ENCODE peak calls at places on chromosomes 16 and 17, in four cellular contexts. One of them, this sample, is unnamed.

GRCh38 chr17:38598536-38598935 is 7.2 kb downstream of the SRCIN1 start:
- DNase-seq in cardiac fibroblast: peak
- DNase-seq in transverse colon: peak
- DNase-seq in bronchial epithelial cell: peak
- DNase-seq in this sample: no peak

GRCh38 chr17:20266806-20267458 is 200.4 kb downstream of the LGALS9B start:
- DNase-seq in transverse colon: no peak
- DNase-seq in cardiac fibroblast: peak
- DNase-seq in bronchial epithelial cell: peak
- DNase-seq in this sample: no peak

GRCh38 chr17:56141046-56141839 is 12.0 kb upstream of the ANKFN1 start:
- DNase-seq in cardiac fibroblast: no peak
- DNase-seq in bronchial epithelial cell: no peak
- DNase-seq in transverse colon: no peak
- DNase-seq in this sample: no peak

GRCh38 chr16:81593481-81593880 is 148.9 kb downstream of the CMIP start:
- DNase-seq in transverse colon: no peak
- DNase-seq in bronchial epithelial cell: peak
- DNase-seq in cardiac fibroblast: no peak
- DNase-seq in this sample: no peak

GRCh38 chr16:72836985-72837384 is 210.9 kb downstream of the ZFHX3 start:
- DNase-seq in cardiac fibroblast: no peak
- DNase-seq in bronchial epithelial cell: no peak
- DNase-seq in transverse colon: no peak
- DNase-seq in this sample: no peak

GRCh38 chr16:20263138-20263855 is 64.0 kb downstream of the GP2 start:
- DNase-seq in cardiac fibroblast: no peak
- DNase-seq in transverse colon: no peak
- DNase-seq in bronchial epithelial cell: no peak
- DNase-seq in this sample: no peak

GRCh38 chr17:67378444-67379250 is 1.6 kb downstream of the PITPNC1 start:
- DNase-seq in bronchial epithelial cell: peak
- DNase-seq in cardiac fibroblast: peak
- DNase-seq in transverse colon: peak
- DNase-seq in this sample: no peak

GRCh38 chr17:39486242-39486641 is 25.0 kb downstream of the CDK12 start:
- DNase-seq in transverse colon: no peak
- DNase-seq in bronchial epithelial cell: peak
- DNase-seq in cardiac fibroblast: no peak
- DNase-seq in this sample: no peak

GRCh38 chr16:361341-361871 is 8.9 kb upstream of the AXIN1 start:
- DNase-seq in bronchial epithelial cell: no peak
- DNase-seq in cardiac fibroblast: no peak
- DNase-seq in transverse colon: no peak
- DNase-seq in this sample: no peak

GRCh38 chr17:34892864-34893263 is 68.4 kb downstream of the CCT6B start:
- DNase-seq in transverse colon: no peak
- DNase-seq in bronchial epithelial cell: no peak
- DNase-seq in cardiac fibroblast: no peak
- DNase-seq in this sample: no peak

GRCh38 chr16:1181715-1182671 is 29.1 kb downstream of the CACNA1H start:
- DNase-seq in transverse colon: peak
- DNase-seq in bronchial epithelial cell: no peak
- DNase-seq in cardiac fibroblast: peak
- DNase-seq in this sample: peak

GRCh38 chr16:10033561-10033960 is 148.7 kb downstream of the GRIN2A start:
- DNase-seq in cardiac fibroblast: no peak
- DNase-seq in transverse colon: no peak
- DNase-seq in bronchial epithelial cell: no peak
- DNase-seq in this sample: no peak

GRCh38 chr16:1301562-1301961 is 7.9 kb upstream of the UBE2I start:
- DNase-seq in transverse colon: no peak
- DNase-seq in bronchial epithelial cell: no peak
- DNase-seq in cardiac fibroblast: no peak
- DNase-seq in this sample: no peak

GRCh38 chr17:50946891-50947843 is 81.0 kb upstream of the TOB1 start:
- DNase-seq in bronchial epithelial cell: no peak
- DNase-seq in cardiac fibroblast: no peak
- DNase-seq in transverse colon: peak
- DNase-seq in this sample: no peak

GRCh38 chr17:65027305-65027704 is 29.2 kb downstream of the GNA13 start:
- DNase-seq in cardiac fibroblast: peak
- DNase-seq in transverse colon: no peak
- DNase-seq in bronchial epithelial cell: peak
- DNase-seq in this sample: no peak

GRCh38 chr16:67987460-67988160 is 7.3 kb upstream of the DPEP3 start:
- DNase-seq in bronchial epithelial cell: peak
- DNase-seq in transverse colon: no peak
- DNase-seq in cardiac fibroblast: peak
- DNase-seq in this sample: no peak
- TF ChIP-seq CTCF in bronchial epithelial cell: no peak
- TF ChIP-seq CTCF in transverse colon: no peak
- TF ChIP-seq CTCF in cardiac fibroblast: no peak
- TF ChIP-seq CTCF in this sample: no peak

GRCh38 chr17:45370949-45371413 is 54.2 kb upstream of the MAP3K14 start:
- DNase-seq in cardiac fibroblast: no peak
- DNase-seq in bronchial epithelial cell: peak
- DNase-seq in transverse colon: no peak
- DNase-seq in this sample: no peak
- TF ChIP-seq CTCF in cardiac fibroblast: no peak
- TF ChIP-seq CTCF in bronchial epithelial cell: no peak
- TF ChIP-seq CTCF in transverse colon: no peak
- TF ChIP-seq CTCF in this sample: no peak

DNA sequence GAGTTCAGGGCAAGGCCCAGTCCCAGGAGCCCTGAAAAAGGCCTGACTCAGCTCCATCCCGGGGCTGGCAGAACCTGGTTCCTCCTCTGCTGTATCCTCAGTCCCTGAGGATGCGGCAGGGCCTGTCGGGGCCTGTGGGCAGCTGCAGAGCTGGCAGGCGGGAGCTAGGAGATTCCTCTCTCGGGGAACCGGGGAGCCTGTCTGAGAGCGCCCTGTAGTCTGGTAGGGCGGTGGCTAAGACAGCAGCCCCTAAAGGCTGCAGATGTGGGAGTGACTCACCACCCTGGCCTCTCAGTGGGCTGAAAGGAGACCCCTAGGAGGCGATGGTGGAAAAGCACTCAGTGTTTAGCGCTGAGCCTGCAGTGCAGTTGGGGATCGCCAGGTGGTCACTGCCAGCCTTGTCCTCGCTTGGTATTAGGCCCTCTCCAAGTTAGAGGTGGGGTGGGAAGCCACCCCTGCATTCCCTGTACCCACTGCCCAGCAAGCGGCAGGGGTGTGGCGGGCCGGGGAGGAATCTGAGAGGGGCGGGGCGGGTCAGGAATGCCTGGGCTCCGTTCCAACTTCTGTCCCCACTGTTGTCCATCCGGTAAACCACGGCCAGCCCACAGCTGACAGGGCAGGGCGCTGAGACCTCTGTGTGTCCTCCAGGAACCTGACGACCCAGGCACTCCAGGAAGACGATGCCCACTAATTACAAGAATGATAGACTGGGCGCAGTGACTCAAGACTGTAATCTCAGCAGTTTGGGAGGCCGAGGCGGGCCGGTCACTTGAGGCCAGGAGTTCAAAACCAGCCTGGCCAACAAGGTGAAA is 29.5 kb upstream of the CDH1 start:
- DNase-seq in transverse colon: peak
- DNase-seq in bronchial epithelial cell: peak
- DNase-seq in cardiac fibroblast: peak
- DNase-seq in this sample: no peak
- TF ChIP-seq CTCF in transverse colon: no peak
- TF ChIP-seq CTCF in bronchial epithelial cell: peak
- TF ChIP-seq CTCF in cardiac fibroblast: peak
- TF ChIP-seq CTCF in this sample: no peak

GRCh38 chr17:16462070-16462864 is 29.7 kb downstream of the LRRC75A start:
- DNase-seq in bronchial epithelial cell: no peak
- DNase-seq in transverse colon: no peak
- DNase-seq in cardiac fibroblast: no peak
- DNase-seq in this sample: no peak

GRCh38 chr17:16464001-16464640 is 27.9 kb downstream of the LRRC75A start:
- DNase-seq in cardiac fibroblast: no peak
- DNase-seq in transverse colon: no peak
- DNase-seq in bronchial epithelial cell: no peak
- DNase-seq in this sample: no peak

GRCh38 chr17:16461606-16461866 is 30.5 kb downstream of the LRRC75A start:
- DNase-seq in transverse colon: no peak
- DNase-seq in bronchial epithelial cell: no peak
- DNase-seq in cardiac fibroblast: no peak
- DNase-seq in this sample: no peak

GRCh38 chr17:16464641-16465312 is 27.2 kb downstream of the LRRC75A start:
- DNase-seq in cardiac fibroblast: no peak
- DNase-seq in bronchial epithelial cell: no peak
- DNase-seq in transverse colon: peak
- DNase-seq in this sample: no peak

DNA sequence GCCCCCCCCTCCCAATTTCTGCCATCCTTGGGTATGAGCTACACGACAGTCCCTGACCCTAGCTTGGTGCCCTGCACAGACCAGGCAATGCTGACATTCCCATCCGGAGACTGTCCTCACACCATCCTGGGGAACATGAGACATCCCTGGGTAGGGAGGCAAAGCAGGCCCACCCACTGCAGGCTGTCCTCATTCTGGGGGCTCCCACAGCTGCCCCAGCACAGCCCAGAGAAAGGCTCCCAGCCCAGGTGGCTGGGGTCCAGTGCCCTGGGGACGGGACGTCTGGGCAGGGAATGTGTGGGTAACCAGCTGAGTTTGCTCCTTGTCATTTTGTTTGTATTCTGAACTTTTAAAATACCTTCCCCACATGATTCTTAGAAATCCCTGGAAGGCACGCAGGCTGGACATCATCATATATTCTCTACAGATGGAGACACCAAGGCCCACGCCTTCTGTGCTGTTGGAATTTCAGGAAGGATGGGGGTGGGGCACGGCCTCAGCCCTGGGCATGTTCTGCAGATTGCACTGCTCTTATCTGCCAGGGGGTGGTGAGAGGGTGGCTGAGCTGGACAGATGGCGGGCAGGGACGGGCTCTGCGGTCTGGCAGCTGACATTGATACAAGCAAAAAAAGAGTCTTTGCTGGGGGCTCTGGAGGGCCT is 28.5 kb downstream of the LRRC75A start:
- DNase-seq in transverse colon: peak
- DNase-seq in cardiac fibroblast: peak
- DNase-seq in bronchial epithelial cell: peak
- DNase-seq in this sample: no peak
- TF ChIP-seq CTCF in transverse colon: peak
- TF ChIP-seq CTCF in cardiac fibroblast: no peak
- TF ChIP-seq CTCF in bronchial epithelial cell: peak
- TF ChIP-seq CTCF in this sample: no peak

GRCh38 chr16:85633438-85633743 is 20.3 kb downstream of the GSE1 start:
- DNase-seq in bronchial epithelial cell: no peak
- DNase-seq in transverse colon: no peak
- DNase-seq in cardiac fibroblast: no peak
- DNase-seq in this sample: no peak

GRCh38 chr16:85633888-85634287 is 20.8 kb downstream of the GSE1 start:
- DNase-seq in cardiac fibroblast: no peak
- DNase-seq in transverse colon: no peak
- DNase-seq in bronchial epithelial cell: no peak
- DNase-seq in this sample: no peak

GRCh38 chr16:85631230-85631629 is 18.1 kb downstream of the GSE1 start:
- DNase-seq in transverse colon: no peak
- DNase-seq in cardiac fibroblast: no peak
- DNase-seq in bronchial epithelial cell: no peak
- DNase-seq in this sample: no peak

GRCh38 chr16:85632709-85633437 is 19.8 kb downstream of the GSE1 start:
- DNase-seq in transverse colon: no peak
- DNase-seq in cardiac fibroblast: no peak
- DNase-seq in bronchial epithelial cell: no peak
- DNase-seq in this sample: no peak

DNA sequence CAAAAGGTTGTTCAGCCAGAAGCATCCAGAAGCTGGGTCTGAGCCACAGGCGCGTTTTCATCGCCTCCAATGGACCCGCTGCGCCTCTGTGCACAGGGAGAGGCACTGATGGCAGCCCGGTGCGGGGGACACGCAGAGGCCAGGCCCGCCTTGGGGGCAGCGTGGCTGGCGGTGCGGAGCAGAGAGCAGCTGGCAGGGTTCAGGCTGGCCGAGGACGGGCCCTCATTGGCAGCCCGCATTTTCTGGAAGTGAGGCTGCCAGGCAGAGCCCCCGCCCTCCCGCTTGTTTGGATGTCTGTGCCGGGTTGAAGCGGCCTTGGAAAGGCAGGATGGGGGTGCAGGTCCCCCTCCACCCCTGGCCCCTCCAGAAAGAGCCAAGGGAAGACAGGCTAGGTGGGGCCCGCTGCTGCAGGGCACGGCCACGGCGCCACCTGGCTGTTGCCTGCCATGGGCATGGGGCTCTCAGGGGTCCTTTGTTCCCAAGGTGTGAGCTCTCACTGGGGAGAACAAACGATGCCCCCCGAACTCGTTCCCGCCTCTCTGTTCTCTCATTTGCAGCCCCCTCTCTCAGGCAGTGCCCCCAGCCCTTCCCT is 18.8 kb downstream of the GSE1 start:
- DNase-seq in cardiac fibroblast: no peak
- DNase-seq in bronchial epithelial cell: no peak
- DNase-seq in transverse colon: no peak
- DNase-seq in this sample: no peak
- TF ChIP-seq CTCF in cardiac fibroblast: no peak
- TF ChIP-seq CTCF in bronchial epithelial cell: peak
- TF ChIP-seq CTCF in transverse colon: no peak
- TF ChIP-seq CTCF in this sample: no peak

GRCh38 chr16:88923450-88923849 is 53.6 kb downstream of the CBFA2T3 start:
- DNase-seq in cardiac fibroblast: no peak
- DNase-seq in bronchial epithelial cell: no peak
- DNase-seq in transverse colon: no peak
- DNase-seq in this sample: no peak

GRCh38 chr16:88925540-88925887 is 51.5 kb downstream of the CBFA2T3 start:
- DNase-seq in cardiac fibroblast: no peak
- DNase-seq in transverse colon: no peak
- DNase-seq in bronchial epithelial cell: no peak
- DNase-seq in this sample: no peak

GRCh38 chr16:88926374-88926990 is 50.5 kb downstream of the CBFA2T3 start:
- DNase-seq in transverse colon: no peak
- DNase-seq in bronchial epithelial cell: no peak
- DNase-seq in cardiac fibroblast: no peak
- DNase-seq in this sample: no peak

GRCh38 chr16:88923926-88924833 is 52.8 kb downstream of the CBFA2T3 start:
- DNase-seq in transverse colon: no peak
- DNase-seq in bronchial epithelial cell: no peak
- DNase-seq in cardiac fibroblast: no peak
- DNase-seq in this sample: no peak

DNA sequence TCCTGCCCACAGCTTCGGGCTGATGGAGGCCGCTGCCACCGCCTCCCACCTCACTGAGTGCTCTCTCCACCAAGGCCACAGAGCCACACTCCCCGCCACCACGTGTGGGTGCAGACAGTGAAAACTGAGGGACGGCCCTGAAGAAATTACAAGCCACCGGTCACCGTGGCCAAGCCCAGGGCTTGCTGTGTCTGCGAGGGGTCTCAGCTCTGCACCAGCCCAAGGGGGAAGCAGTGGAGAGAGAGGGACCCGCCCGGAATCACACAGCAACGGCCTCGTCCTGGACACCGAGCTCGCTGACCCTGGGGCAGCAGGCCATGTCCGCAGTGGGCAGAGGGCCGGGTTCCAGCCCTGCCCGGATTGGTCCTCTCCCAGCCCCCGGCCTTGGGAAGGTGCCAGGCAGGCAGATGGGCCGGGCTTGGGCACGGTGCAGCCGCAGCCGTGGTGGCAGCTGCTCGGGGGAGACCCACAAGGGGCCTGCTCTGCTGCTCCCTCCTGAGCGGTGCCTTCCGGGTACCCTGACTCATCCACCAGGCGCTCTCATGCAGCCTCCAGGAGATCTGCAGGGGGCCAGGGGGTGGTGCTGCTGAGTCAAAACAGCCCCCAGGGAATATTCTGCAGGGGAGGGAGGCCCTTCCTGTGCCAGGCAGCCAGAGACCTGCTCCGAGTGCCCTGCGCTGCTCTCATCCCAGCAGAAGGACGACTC is 52.0 kb downstream of the CBFA2T3 start:
- DNase-seq in transverse colon: no peak
- DNase-seq in bronchial epithelial cell: peak
- DNase-seq in cardiac fibroblast: peak
- DNase-seq in this sample: no peak
- TF ChIP-seq CTCF in transverse colon: no peak
- TF ChIP-seq CTCF in bronchial epithelial cell: peak
- TF ChIP-seq CTCF in cardiac fibroblast: peak
- TF ChIP-seq CTCF in this sample: no peak

This sample was measured in omental fat pad.